ENCODE peak calls at places on chromosomes 12 and 14, in eight cellular contexts. Q is BE2C, G is keratinocyte, Y is cardiac muscle cell, W is Calu3, C is Caco-2, O is heart left ventricle, L is fibroblast of pulmonary artery. K is an unnamed sample.

GRCh38 chr12:26642361-26642760 is 190.6 kb downstream of the ITPR2 start:
- DNase-seq in Q (no peak), G (no peak), Y (no peak), W (no peak), C (no peak), O (no peak), L (peak), K (no peak)

GRCh38 chr12:93363854-93364297 is 13.8 kb upstream of the NUDT4 start:
- DNase-seq in Q (no peak), G (no peak), Y (no peak), W (no peak), C (no peak), O (no peak), L (no peak), K (no peak)

GRCh38 chr12:50185496-50185895 is 18.3 kb upstream of the CERS5 start:
- DNase-seq in Q (no peak), G (no peak), Y (no peak), W (no peak), C (no peak), O (no peak), L (no peak), K (no peak)

GRCh38 chr14:103697196-103697595 is 18.1 kb downstream of the XRCC3 start:
- DNase-seq in Q (no peak), G (no peak), Y (no peak), W (no peak), C (no peak), O (no peak), L (no peak), K (no peak)

GRCh38 chr12:124457287-124458219 is 109.9 kb downstream of the NCOR2 start:
- DNase-seq in Q (no peak), G (no peak), Y (no peak), W (no peak), C (no peak), O (peak), L (peak), K (no peak)

GRCh38 chr12:88342434-88342833 is 200.3 kb downstream of the TMTC3 start:
- DNase-seq in Q (no peak), G (no peak), Y (no peak), W (no peak), C (no peak), O (no peak), L (no peak), K (no peak)

GRCh38 chr12:57771271-57771872 is 533 bp downstream of the METTL1 start:
- DNase-seq in Q (peak), G (no peak), Y (peak), W (peak), C (peak), O (peak), L (peak), K (peak)

GRCh38 chr12:79782197-79782890 is 91.6 kb upstream of the PAWR start:
- DNase-seq in Q (no peak), G (no peak), Y (no peak), W (no peak), C (no peak), O (no peak), L (peak), K (no peak)

GRCh38 chr14:72657214-72657921 is 236.5 kb downstream of the DPF3 start:
- DNase-seq in Q (no peak), G (no peak), Y (no peak), W (no peak), C (no peak), O (no peak), L (no peak), K (no peak)

GRCh38 chr12:39490500-39491276 is 47.8 kb upstream of the KIF21A start:
- DNase-seq in Q (no peak), G (peak), Y (no peak), W (no peak), C (no peak), O (no peak), L (peak), K (no peak)

GRCh38 chr12:122362758-122363157 is 59.7 kb downstream of the CLIP1 start:
- DNase-seq in Q (no peak), G (no peak), Y (no peak), W (no peak), C (no peak), O (no peak), L (no peak), K (no peak)

GRCh38 chr12:122227341-122227740 is 1.5 kb upstream of the DIABLO start:
- DNase-seq in Q (peak), G (no peak), Y (no peak), W (no peak), C (no peak), O (no peak), L (no peak), K (no peak)

GRCh38 chr14:90447720-90448497 is 51.1 kb downstream of the CALM1 start:
- DNase-seq in Q (no peak), G (no peak), Y (no peak), W (no peak), C (no peak), O (no peak), L (no peak), K (no peak)

GRCh38 chr12:130838951-130839769 is at the start of gene STX2:
- DNase-seq in Q (peak), G (no peak), Y (peak), W (peak), C (peak), O (peak), L (peak), K (peak)

GRCh38 chr12:52873832-52874572 is 25.2 kb upstream of the KRT78 start:
- DNase-seq in Q (peak), G (no peak), Y (peak), W (peak), C (peak), O (peak), L (peak), K (peak)

DNA sequence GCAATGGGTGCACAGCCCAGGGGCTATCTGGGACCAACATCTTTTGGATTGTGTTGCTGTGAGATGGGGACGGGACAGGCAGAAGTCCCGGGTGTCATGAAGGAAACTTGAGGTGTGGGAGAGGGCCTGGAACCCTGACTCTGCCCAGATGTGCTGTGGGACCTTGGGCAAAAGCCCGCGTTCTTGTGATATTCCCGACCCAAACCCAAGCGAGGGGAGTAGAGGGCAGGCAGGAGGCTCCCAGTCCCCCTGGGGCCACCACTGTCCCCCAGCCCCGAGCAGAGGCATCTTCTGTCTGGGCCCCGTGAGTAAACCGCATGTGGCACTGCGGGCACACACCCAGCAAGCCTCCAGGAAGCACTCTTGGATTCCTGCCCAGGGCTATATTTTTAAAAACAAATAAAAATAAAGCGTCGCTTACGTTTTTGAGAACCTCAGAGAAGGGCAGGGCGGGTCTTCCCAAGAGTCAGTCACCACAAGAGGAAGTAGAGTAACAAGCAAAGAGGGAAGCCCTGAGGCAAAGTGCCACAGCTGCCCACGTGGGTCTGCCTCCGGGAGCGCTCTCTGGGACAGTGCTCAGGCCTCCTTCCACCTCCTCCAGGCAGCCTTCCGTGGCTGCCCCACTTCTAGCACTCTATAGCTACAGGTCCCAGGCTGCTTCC is 39.5 kb downstream of the BEGAIN start:
- DNase-seq in Q (no peak), G (peak), Y (no peak), W (peak), C (no peak), O (peak), L (peak), K (no peak)
- TF ChIP-seq CTCF in Q (no peak), G (no peak), Y (no peak), W (no peak), C (no peak), O (no peak), L (no peak), K (no peak)

GRCh38 chr14:58772814-58773620 is 135.3 kb downstream of the DACT1 start:
- DNase-seq in Q (no peak), G (no peak), Y (peak), W (no peak), C (peak), O (no peak), L (no peak), K (no peak)
- TF ChIP-seq CTCF in Q (no peak), G (no peak), Y (no peak), W (no peak), C (peak), O (no peak), L (no peak), K (no peak)

DNA sequence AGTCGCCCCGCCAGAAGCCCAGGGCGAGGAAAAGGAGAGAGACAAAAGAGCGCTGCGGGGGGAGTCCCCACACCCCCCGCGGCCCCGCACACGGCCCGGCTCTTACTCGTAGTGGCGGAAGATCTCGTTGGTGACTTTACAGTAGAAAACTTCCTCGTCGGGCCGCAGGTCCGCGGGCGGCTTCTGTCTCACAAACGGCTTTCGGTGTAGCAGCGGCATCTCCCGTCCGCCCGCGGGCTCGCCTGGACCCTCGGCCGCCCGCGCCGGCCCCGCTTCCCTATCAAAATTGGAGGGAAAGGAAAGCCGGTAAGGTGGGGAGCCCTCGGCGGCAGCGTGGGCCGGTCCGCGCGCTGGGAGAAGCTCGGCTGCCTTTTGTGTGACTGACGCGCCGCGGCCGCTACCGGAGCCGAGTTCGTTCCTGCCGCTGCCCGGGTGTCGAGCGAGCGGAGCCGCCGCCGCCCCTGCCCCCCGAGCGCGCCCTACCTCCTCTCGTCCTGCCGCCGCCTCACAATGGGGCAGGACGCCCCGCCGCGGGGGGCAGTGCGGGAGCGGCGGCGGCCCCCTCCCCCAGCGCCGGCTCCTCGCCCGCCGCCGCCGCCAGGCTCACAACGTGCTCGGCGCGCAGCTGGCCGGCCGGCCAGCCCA is 652 bp downstream of the BAZ1A start:
- DNase-seq in Q (peak), G (no peak), Y (peak), W (peak), C (peak), O (peak), L (peak), K (peak)
- TF ChIP-seq CTCF in Q (no peak), G (peak), Y (peak), W (no peak), C (no peak), O (no peak), L (peak), K (no peak)

GRCh38 chr12:66154776-66155175 is 15.0 kb downstream of the TMBIM4 start:
- DNase-seq in Q (no peak), G (no peak), Y (no peak), W (no peak), C (no peak), O (no peak), L (peak), K (no peak)

GRCh38 chr12:66152732-66153131 is 17.1 kb downstream of the TMBIM4 start:
- DNase-seq in Q (no peak), G (no peak), Y (no peak), W (no peak), C (no peak), O (no peak), L (peak), K (no peak)

GRCh38 chr12:66143868-66144267 is 13.3 kb upstream of the LLPH start:
- DNase-seq in Q (no peak), G (no peak), Y (no peak), W (no peak), C (no peak), O (no peak), L (no peak), K (no peak)

GRCh38 chr12:66144796-66145754 is 14.5 kb upstream of the LLPH start:
- DNase-seq in Q (peak), G (no peak), Y (peak), W (peak), C (no peak), O (peak), L (peak), K (no peak)

GRCh38 chr12:66149702-66150398 is 19.3 kb upstream of the LLPH start:
- DNase-seq in Q (no peak), G (no peak), Y (no peak), W (no peak), C (no peak), O (no peak), L (no peak), K (no peak)
- TF ChIP-seq CTCF in Q (no peak), G (peak), Y (peak), W (no peak), C (no peak), O (peak), L (peak), K (peak)

GRCh38 chr14:37709419-37710195 is 114.2 kb downstream of the TTC6 start:
- DNase-seq in Q (no peak), G (no peak), Y (no peak), W (no peak), C (no peak), O (no peak), L (peak), K (no peak)
- TF ChIP-seq CTCF in Q (peak), G (peak), Y (peak), W (peak), C (peak), O (no peak), L (peak), K (peak)

DNA sequence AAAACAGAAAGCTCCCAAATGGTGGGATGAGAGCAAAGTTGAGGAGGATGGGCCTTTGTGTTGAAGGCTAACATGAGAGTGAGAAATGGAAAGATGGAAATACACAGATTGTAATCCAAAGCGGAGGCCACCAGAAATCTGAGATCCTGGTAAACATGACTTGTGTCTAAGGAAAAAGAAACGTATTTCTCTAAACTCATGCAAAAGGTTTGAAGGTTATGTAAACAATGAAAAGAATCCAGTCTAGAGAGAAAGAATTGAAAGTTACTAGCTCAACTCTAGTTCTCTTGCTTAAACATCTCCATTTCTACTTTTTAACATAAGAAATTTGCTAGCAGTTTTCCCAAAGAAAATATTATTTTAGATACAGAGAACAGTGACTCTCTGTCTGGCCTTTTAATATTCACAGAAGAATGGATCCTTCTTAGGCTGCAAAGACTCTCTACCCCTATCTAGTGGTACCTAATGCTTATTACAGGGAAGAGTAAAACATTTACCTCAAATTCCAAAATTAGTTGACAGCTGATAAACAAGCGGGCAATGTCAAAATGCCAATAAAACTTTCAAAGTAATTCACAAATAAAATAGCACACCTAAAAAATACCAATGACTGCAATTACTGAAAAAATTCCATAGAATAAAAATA is 75.8 kb upstream of the SOX5 start:
- DNase-seq in Q (no peak), G (no peak), Y (no peak), W (no peak), C (no peak), O (no peak), L (peak), K (no peak)
- TF ChIP-seq CTCF in Q (peak), G (peak), Y (peak), W (no peak), C (peak), O (peak), L (peak), K (peak)

GRCh38 chr12:31959701-31960391 is 631 bp downstream of the RESF1 start:
- DNase-seq in Q (peak), G (no peak), Y (peak), W (peak), C (peak), O (peak), L (peak), K (no peak)
- TF ChIP-seq CTCF in Q (peak), G (no peak), Y (peak), W (no peak), C (no peak), O (no peak), L (no peak), K (no peak)

DNA sequence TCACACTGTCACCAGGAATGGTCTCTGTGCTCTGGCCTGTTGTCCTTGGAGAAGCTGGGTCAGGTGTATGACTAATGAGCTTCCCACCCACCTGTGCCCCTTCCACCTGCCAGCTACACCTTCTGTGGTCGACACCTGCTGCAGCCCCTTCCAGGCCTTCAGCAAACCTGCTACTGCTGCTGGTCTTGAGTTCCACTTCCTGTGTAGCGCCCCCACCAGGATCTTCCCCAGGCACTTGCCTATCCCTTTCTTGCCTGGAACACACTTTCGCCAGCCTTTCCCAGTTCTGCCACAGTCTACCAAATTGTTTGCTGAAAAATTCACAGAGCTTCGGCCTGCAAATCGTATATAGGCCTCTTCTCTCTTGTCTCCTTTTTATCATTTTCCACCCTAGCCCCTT is 75.3 kb downstream of the CRACR2A start:
- DNase-seq in Q (no peak), G (no peak), Y (no peak), W (no peak), C (no peak), O (no peak), L (no peak), K (no peak)
- TF ChIP-seq CTCF in Q (no peak), G (no peak), Y (no peak), W (no peak), C (no peak), O (no peak), L (no peak), K (no peak)

GRCh38 chr12:68358532-68359485 is 26.6 kb upstream of the MDM1 start:
- DNase-seq in Q (peak), G (no peak), Y (peak), W (peak), C (peak), O (peak), L (peak), K (no peak)
- TF ChIP-seq CTCF in Q (peak), G (peak), Y (peak), W (no peak), C (peak), O (peak), L (peak), K (peak)

DNA sequence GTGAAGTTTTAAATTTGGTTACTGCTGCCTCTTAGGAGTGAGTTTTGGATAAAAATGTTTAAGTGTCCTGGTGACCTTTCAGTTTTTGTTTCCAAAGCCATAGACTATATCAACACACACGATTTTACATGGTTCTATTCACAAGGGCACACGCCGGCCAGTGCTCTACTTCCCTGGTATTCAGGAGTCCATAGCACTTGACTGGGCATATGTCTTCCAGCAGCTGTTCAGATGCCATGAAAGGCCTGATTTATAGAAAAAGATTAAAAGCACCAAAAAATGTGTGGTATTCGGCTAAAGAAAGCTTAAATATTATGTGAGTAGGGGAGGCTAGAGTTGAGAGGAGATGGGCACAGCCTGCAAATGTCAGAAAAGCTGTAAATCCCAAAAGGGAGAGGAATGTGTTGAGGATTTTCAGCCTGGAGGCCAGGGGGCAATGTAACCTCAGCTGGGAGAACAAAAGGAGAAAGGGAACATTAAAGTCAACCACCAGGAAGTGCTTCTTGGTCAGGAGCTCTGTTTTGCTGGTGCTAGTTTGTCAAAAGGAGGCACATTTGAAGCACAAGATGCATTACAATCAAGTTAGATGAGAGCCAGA is 478.4 kb downstream of the RAD51B start:
- DNase-seq in Q (no peak), G (no peak), Y (no peak), W (peak), C (peak), O (no peak), L (peak), K (no peak)
- TF ChIP-seq CTCF in Q (no peak), G (no peak), Y (peak), W (no peak), C (no peak), O (no peak), L (peak), K (no peak)

K was measured in progenitor cell of endocrine pancreas.